ENCODE peak calls at places on chromosome 5, in seven cellular contexts. L, O, T, E, U, J and F are unnamed samples.

GRCh38 chr5:61649231-61649630 is 317.2 kb downstream of the ZSWIM6 start:
- DNase-seq in L (no peak), O (no peak), T (peak; percentile 9), E (no peak), U (no peak), J (no peak), F (no peak)

GRCh38 chr5:135193213-135194125 is 159.4 kb upstream of the PITX1 start:
- DNase-seq in L (peak; percentile 75), O (no peak), T (no peak), E (peak; percentile 41), U (no peak), J (no peak), F (no peak)

GRCh38 chr5:73519531-73520283 is 21.5 kb downstream of the BTF3 start:
- DNase-seq in L (peak; percentile 83), O (peak; percentile 38), T (peak; percentile 93), E (peak; percentile 82), U (peak; percentile 83), J (no peak), F (peak; percentile 64)

GRCh38 chr5:142770650-142771609 is 753 bp downstream of the ARHGAP26 start:
- DNase-seq in L (peak; percentile 39), O (peak; percentile 19), T (peak; percentile 81), E (peak; percentile 73), U (peak; percentile 83), J (peak; percentile 76), F (peak; percentile 80)

GRCh38 chr5:59193616-59194319 is 610.9 kb downstream of the RAB3C start:
- DNase-seq in L (peak; percentile 95), O (no peak), T (no peak), E (peak; percentile 10), U (peak; percentile 58), J (no peak), F (no peak)

GRCh38 chr5:65480306-65480865 is 1.3 kb downstream of the ADAMTS6 start:
- DNase-seq in L (peak; percentile 91), O (peak; percentile 61), T (peak; percentile 39), E (peak; percentile 62), U (peak; percentile 21), J (peak; percentile 62), F (peak; percentile 86)

GRCh38 chr5:51573835-51574234 is 190.6 kb downstream of the ISL1 start:
- DNase-seq in L (no peak), O (no peak), T (peak; percentile 26), E (no peak), U (no peak), J (no peak), F (no peak)

GRCh38 chr5:149397530-149397929 is 18.4 kb upstream of the IL17B start:
- DNase-seq in L (peak; percentile 84), O (no peak), T (no peak), E (no peak), U (no peak), J (no peak), F (no peak)

GRCh38 chr5:59842999-59843398 is 50.5 kb downstream of the PDE4D start:
- DNase-seq in L (no peak), O (no peak), T (no peak), E (no peak), U (no peak), J (no peak), F (no peak)

GRCh38 chr5:140220032-140220697 is 45.2 kb downstream of the CYSTM1 start:
- DNase-seq in L (peak; percentile 54), O (no peak), T (no peak), E (no peak), U (no peak), J (no peak), F (no peak)

GRCh38 chr5:18465833-18466681 is 831.8 kb downstream of the TAF11L14 start:
- DNase-seq in L (peak; percentile 75), O (peak; percentile 54), T (peak; percentile 93), E (peak; percentile 63), U (peak; percentile 69), J (no peak), F (no peak)

DNA sequence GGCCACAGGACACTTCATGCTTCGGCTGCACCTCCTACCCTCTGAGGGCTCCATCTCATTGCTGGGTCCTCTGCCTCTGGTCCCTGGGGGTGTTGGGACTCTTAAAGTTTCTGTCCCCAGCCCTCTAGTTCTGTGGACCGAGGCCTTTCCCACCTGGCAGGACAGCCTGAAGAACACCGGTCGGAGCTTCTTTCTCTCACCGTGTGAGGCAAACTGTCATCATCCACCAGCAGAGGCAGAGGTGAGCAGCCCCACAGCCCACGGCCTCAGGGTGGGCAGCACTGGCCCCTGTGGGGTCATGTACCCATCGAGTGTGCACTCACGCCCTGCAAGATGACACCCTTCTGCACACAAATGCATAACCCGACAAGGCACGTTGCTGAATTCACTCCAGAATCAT is 49.9 kb downstream of the IRX2 start:
- DNase-seq in L (no peak), O (no peak), T (peak; percentile 22), E (no peak), U (no peak), J (no peak), F (no peak)
- TF ChIP-seq CTCF in L (no peak), O (no peak), T (peak; percentile 37), E (no peak), U (no peak), J (no peak), F (no peak)

GRCh38 chr5:10145922-10146321 is 103.8 kb downstream of the ATPSCKMT start:
- DNase-seq in L (peak; percentile 32), O (no peak), T (peak; percentile 47), E (no peak), U (no peak), J (no peak), F (no peak)
- TF ChIP-seq CTCF in L (peak; percentile 38), O (no peak), T (peak; percentile 65), E (peak; percentile 42), U (peak; percentile 37), J (no peak), F (no peak)

GRCh38 chr5:75037106-75037505 is 15.3 kb downstream of the GCNT4 start:
- DNase-seq in L (peak; percentile 74), O (no peak), T (no peak), E (no peak), U (peak; percentile 90), J (no peak), F (no peak)
- TF ChIP-seq CTCF in L (no peak), O (no peak), T (no peak), E (no peak), U (no peak), J (no peak), F (no peak)

GRCh38 chr5:21663082-21663481 is 1190.1 kb downstream of the CDH12 start:
- DNase-seq in L (no peak), O (no peak), T (peak; percentile 34), E (no peak), U (no peak), J (no peak), F (no peak)
- TF ChIP-seq CTCF in L (no peak), O (no peak), T (peak; percentile 51), E (no peak), U (no peak), J (no peak), F (no peak)

GRCh38 chr5:1186351-1187233 is 14.8 kb upstream of the SLC6A19 start:
- DNase-seq in L (no peak), O (no peak), T (no peak), E (no peak), U (no peak), J (peak; percentile 39), F (no peak)

GRCh38 chr5:1187234-1187949 is 14.0 kb upstream of the SLC6A19 start:
- DNase-seq in L (no peak), O (no peak), T (no peak), E (no peak), U (no peak), J (peak; percentile 40), F (no peak)

GRCh38 chr5:1185038-1185651 is 16.2 kb upstream of the SLC6A19 start:
- DNase-seq in L (no peak), O (no peak), T (no peak), E (no peak), U (no peak), J (no peak), F (no peak)

GRCh38 chr5:1184481-1184880 is 16.9 kb upstream of the SLC6A19 start:
- DNase-seq in L (no peak), O (no peak), T (no peak), E (no peak), U (no peak), J (peak; percentile 31), F (no peak)

DNA sequence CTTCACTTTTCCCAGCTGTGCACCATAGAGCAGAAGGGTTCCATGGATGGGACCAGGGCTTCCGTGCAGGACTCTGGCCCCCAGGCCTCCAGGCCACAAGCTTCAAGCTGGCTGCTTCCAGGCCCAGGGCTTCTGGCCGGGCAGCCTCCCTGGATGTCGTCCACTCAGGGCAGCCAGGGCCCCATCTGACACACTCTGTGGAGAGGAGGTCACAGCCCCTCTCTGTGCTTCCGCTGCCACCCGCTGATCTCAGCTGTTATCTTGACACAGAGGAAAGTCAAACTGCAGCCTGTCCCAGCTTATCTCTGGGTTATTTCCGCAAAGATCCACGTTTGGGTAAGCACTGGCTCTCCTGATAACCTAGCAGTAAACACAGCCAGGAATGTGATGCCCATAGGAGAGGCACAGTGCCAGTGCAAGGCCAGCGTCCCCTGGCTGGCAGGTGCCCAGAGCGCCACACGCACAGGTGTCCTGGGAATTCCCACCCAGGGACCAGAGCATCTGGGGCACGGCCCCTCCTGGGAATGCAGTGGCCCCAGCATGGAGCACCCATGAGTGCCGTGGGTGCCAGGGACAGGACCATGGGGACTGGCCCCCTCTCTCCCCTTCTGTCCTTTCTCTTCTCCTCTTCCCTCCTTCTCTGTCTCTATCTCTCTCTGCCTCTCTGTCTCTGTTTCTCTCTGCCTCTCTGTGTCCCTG is 15.6 kb upstream of the SLC6A19 start:
- DNase-seq in L (no peak), O (no peak), T (no peak), E (peak; percentile 77), U (peak; percentile 35), J (peak; percentile 55), F (no peak)
- TF ChIP-seq CTCF in L (no peak), O (no peak), T (no peak), E (no peak), U (no peak), J (no peak), F (no peak)

GRCh38 chr5:1540166-1540565 is 16.4 kb upstream of the LPCAT1 start:
- DNase-seq in L (no peak), O (no peak), T (no peak), E (no peak), U (no peak), J (no peak), F (no peak)
- TF ChIP-seq CTCF in L (no peak), O (no peak), T (peak; percentile 65), E (no peak), U (no peak), J (no peak), F (no peak)

DNA sequence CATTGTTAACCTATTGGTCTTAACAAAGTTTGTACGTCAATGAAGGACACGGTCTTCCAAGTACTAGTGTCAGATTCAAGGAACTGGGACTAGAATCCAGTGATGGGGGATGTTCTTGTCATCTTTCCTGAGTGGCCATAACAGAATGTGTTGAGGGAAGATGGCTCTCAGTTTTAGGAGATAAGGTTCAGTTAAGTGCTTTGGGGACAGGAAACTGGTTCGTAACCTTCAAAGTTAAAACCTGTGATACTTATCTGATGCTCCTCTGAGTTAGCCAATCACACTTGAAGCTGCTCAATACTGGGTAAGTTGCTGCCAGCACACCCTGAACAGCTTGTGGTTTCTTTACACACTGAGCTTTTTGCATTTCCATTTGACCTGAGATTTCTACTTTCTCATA is 64.4 kb downstream of the PIK3R1 start:
- DNase-seq in L (no peak), O (no peak), T (no peak), E (no peak), U (no peak), J (no peak), F (no peak)
- TF ChIP-seq CTCF in L (no peak), O (no peak), T (no peak), E (no peak), U (no peak), J (no peak), F (no peak)

GRCh38 chr5:57302643-57303042 is 128.8 kb downstream of the GPBP1 start:
- DNase-seq in L (peak; percentile 94), O (no peak), T (no peak), E (no peak), U (no peak), J (no peak), F (no peak)
- TF ChIP-seq CTCF in L (no peak), O (no peak), T (no peak), E (no peak), U (no peak), J (no peak), F (no peak)